ENCODE peak calls at places on chromosomes 11 and 22, in four cellular contexts. Y is head of caudate nucleus, G is ACHN, V is pons. A is an unnamed sample.

GRCh38 chr22:42656578-42656977 is 7.4 kb upstream of the CYB5R3 start:
- DNase-seq in Y (no peak), G (no peak), V (no peak), A (no peak)

GRCh38 chr11:113553235-113553634 is 78.0 kb upstream of the DRD2 start:
- DNase-seq in Y (no peak), G (peak), V (no peak), A (no peak)

GRCh38 chr22:21972293-21972779 is 10.3 kb downstream of the TOP3B start:
- DNase-seq in Y (peak), G (peak), V (no peak), A (no peak)

GRCh38 chr11:13260963-13261599 is 16.5 kb upstream of the BMAL1 start:
- DNase-seq in Y (no peak), G (peak), V (no peak), A (no peak)

GRCh38 chr22:38694049-38694448 is 6.7 kb downstream of the JOSD1 start:
- DNase-seq in Y (no peak), G (no peak), V (no peak), A (no peak)

GRCh38 chr11:76856111-76856510 is 4.6 kb upstream of the ACER3 start:
- DNase-seq in Y (no peak), G (no peak), V (no peak), A (no peak)

GRCh38 chr11:63489879-63490278 is 1.1 kb downstream of the PLAAT5 start:
- DNase-seq in Y (no peak), G (no peak), V (peak), A (no peak)

GRCh38 chr11:74602637-74603591 is 10.5 kb downstream of the POLD3 start:
- DNase-seq in Y (no peak), G (no peak), V (no peak), A (no peak)

GRCh38 chr11:64752106-64752970 is 7.4 kb downstream of the PYGM start:
- DNase-seq in Y (no peak), G (no peak), V (no peak), A (no peak)

A was measured in glomerular endothelial cell.